ENCODE peak calls at places on chromosome 10, in seven cellular contexts. One of them, this sample, is unnamed.

GRCh38 chr10:14543048-14543903 is 212.6 kb upstream of the FRMD4A start:
- DNase-seq in AG04449: no peak
- DNase-seq in cardiac fibroblast: peak
- DNase-seq in GM12865: peak
- DNase-seq in uterus: no peak
- DNase-seq in brain microvascular endothelial cell: peak
- DNase-seq in left ventricle myocardium inferior: no peak
- DNase-seq in this sample: no peak

GRCh38 chr10:74936577-74937445 is 110.4 kb downstream of the KAT6B start:
- DNase-seq in AG04449: no peak
- DNase-seq in cardiac fibroblast: peak
- DNase-seq in GM12865: no peak
- DNase-seq in uterus: no peak
- DNase-seq in brain microvascular endothelial cell: peak
- DNase-seq in left ventricle myocardium inferior: no peak
- DNase-seq in this sample: no peak

GRCh38 chr10:43869669-43870322 is 221.1 kb upstream of the ZNF32 start:
- DNase-seq in AG04449: no peak
- DNase-seq in cardiac fibroblast: no peak
- DNase-seq in GM12865: no peak
- DNase-seq in uterus: no peak
- DNase-seq in brain microvascular endothelial cell: no peak
- DNase-seq in left ventricle myocardium inferior: no peak
- DNase-seq in this sample: no peak

GRCh38 chr10:122126763-122127659 is 138.0 kb downstream of the TACC2 start:
- DNase-seq in AG04449: peak
- DNase-seq in cardiac fibroblast: peak
- DNase-seq in GM12865: no peak
- DNase-seq in uterus: peak
- DNase-seq in brain microvascular endothelial cell: peak
- DNase-seq in left ventricle myocardium inferior: no peak
- DNase-seq in this sample: peak

GRCh38 chr10:6342091-6342490 is 139.4 kb downstream of the PFKFB3 start:
- DNase-seq in AG04449: no peak
- DNase-seq in cardiac fibroblast: no peak
- DNase-seq in GM12865: no peak
- DNase-seq in uterus: no peak
- DNase-seq in brain microvascular endothelial cell: no peak
- DNase-seq in left ventricle myocardium inferior: no peak
- DNase-seq in this sample: no peak

GRCh38 chr10:61232780-61233179 is 220.4 kb downstream of the TMEM26 start:
- DNase-seq in AG04449: no peak
- DNase-seq in cardiac fibroblast: no peak
- DNase-seq in GM12865: no peak
- DNase-seq in uterus: no peak
- DNase-seq in brain microvascular endothelial cell: no peak
- DNase-seq in left ventricle myocardium inferior: no peak
- DNase-seq in this sample: no peak

GRCh38 chr10:132539431-132539839 is 1.8 kb downstream of the INPP5A start:
- DNase-seq in AG04449: no peak
- DNase-seq in cardiac fibroblast: no peak
- DNase-seq in GM12865: no peak
- DNase-seq in uterus: no peak
- DNase-seq in brain microvascular endothelial cell: no peak
- DNase-seq in left ventricle myocardium inferior: peak
- DNase-seq in this sample: no peak

GRCh38 chr10:62541811-62542210 is 167.6 kb downstream of the ZNF365 start:
- DNase-seq in AG04449: no peak
- DNase-seq in cardiac fibroblast: no peak
- DNase-seq in GM12865: no peak
- DNase-seq in uterus: no peak
- DNase-seq in brain microvascular endothelial cell: no peak
- DNase-seq in left ventricle myocardium inferior: peak
- DNase-seq in this sample: no peak

GRCh38 chr10:3750352-3750816 is 34.6 kb downstream of the KLF6 start:
- DNase-seq in AG04449: no peak
- DNase-seq in cardiac fibroblast: no peak
- DNase-seq in GM12865: no peak
- DNase-seq in uterus: no peak
- DNase-seq in brain microvascular endothelial cell: no peak
- DNase-seq in left ventricle myocardium inferior: no peak
- DNase-seq in this sample: no peak

GRCh38 chr10:42149027-42149700 is 489.2 kb downstream of the ZNF33B start:
- DNase-seq in AG04449: no peak
- DNase-seq in cardiac fibroblast: peak
- DNase-seq in GM12865: no peak
- DNase-seq in uterus: no peak
- DNase-seq in brain microvascular endothelial cell: no peak
- DNase-seq in left ventricle myocardium inferior: no peak
- DNase-seq in this sample: no peak

GRCh38 chr10:72088879-72089585 is 681 bp upstream of the SPOCK2 start:
- DNase-seq in AG04449: no peak
- DNase-seq in cardiac fibroblast: no peak
- DNase-seq in GM12865: no peak
- DNase-seq in uterus: no peak
- DNase-seq in brain microvascular endothelial cell: no peak
- DNase-seq in left ventricle myocardium inferior: peak
- DNase-seq in this sample: peak

GRCh38 chr10:121405549-121405948 is 192.7 kb downstream of the FGFR2 start:
- DNase-seq in AG04449: no peak
- DNase-seq in cardiac fibroblast: no peak
- DNase-seq in GM12865: no peak
- DNase-seq in uterus: no peak
- DNase-seq in brain microvascular endothelial cell: no peak
- DNase-seq in left ventricle myocardium inferior: no peak
- DNase-seq in this sample: no peak

GRCh38 chr10:99858849-99859248 is 76.4 kb downstream of the ABCC2 start:
- DNase-seq in AG04449: no peak
- DNase-seq in cardiac fibroblast: no peak
- DNase-seq in GM12865: no peak
- DNase-seq in uterus: no peak
- DNase-seq in brain microvascular endothelial cell: no peak
- DNase-seq in left ventricle myocardium inferior: no peak
- DNase-seq in this sample: no peak

GRCh38 chr10:120011359-120012132 is 119.0 kb downstream of the SEC23IP start:
- DNase-seq in AG04449: no peak
- DNase-seq in cardiac fibroblast: no peak
- DNase-seq in GM12865: no peak
- DNase-seq in uterus: no peak
- DNase-seq in brain microvascular endothelial cell: no peak
- DNase-seq in left ventricle myocardium inferior: no peak
- DNase-seq in this sample: no peak

GRCh38 chr10:16960573-16960972 is 143.3 kb upstream of the RSU1 start:
- DNase-seq in AG04449: no peak
- DNase-seq in cardiac fibroblast: no peak
- DNase-seq in GM12865: no peak
- DNase-seq in uterus: no peak
- DNase-seq in brain microvascular endothelial cell: no peak
- DNase-seq in left ventricle myocardium inferior: no peak
- DNase-seq in this sample: no peak

GRCh38 chr10:132616170-132616994 is 78.8 kb downstream of the INPP5A start:
- DNase-seq in AG04449: no peak
- DNase-seq in cardiac fibroblast: no peak
- DNase-seq in GM12865: no peak
- DNase-seq in uterus: peak
- DNase-seq in brain microvascular endothelial cell: no peak
- DNase-seq in left ventricle myocardium inferior: no peak
- DNase-seq in this sample: no peak

GRCh38 chr10:48533951-48534720 is 70.7 kb downstream of the ARHGAP22 start:
- DNase-seq in AG04449: no peak
- DNase-seq in cardiac fibroblast: no peak
- DNase-seq in GM12865: no peak
- DNase-seq in uterus: no peak
- DNase-seq in brain microvascular endothelial cell: no peak
- DNase-seq in left ventricle myocardium inferior: no peak
- DNase-seq in this sample: no peak

GRCh38 chr10:88922041-88922440 is 30.5 kb downstream of the ACTA2 start:
- DNase-seq in AG04449: no peak
- DNase-seq in cardiac fibroblast: no peak
- DNase-seq in GM12865: no peak
- DNase-seq in uterus: no peak
- DNase-seq in brain microvascular endothelial cell: no peak
- DNase-seq in left ventricle myocardium inferior: no peak
- DNase-seq in this sample: no peak

DNA sequence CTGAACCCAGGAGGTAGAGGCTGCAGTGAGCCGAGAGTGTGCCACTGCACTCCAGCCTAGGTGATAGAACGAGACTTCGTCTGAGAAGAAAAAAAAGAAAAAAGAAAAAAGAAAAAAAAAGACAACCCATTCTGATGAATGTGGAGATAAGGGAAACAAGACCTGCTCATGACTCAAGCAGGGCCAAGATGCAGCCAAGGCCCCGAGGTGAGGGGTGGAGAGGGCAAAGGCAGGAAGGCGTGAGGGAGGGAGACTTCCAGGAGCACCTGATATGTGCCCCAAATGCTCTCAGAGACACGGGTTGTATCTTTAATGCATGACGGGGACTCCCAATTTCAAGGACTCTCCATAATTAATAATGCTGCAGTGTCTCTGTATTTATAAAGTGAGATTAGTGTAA is 134.6 kb downstream of the PIP4K2A start:
- DNase-seq in AG04449: no peak
- DNase-seq in cardiac fibroblast: no peak
- DNase-seq in GM12865: no peak
- DNase-seq in uterus: no peak
- DNase-seq in brain microvascular endothelial cell: no peak
- DNase-seq in left ventricle myocardium inferior: no peak
- DNase-seq in this sample: no peak
- H3K4me3 ChIP-seq in AG04449: no peak
- H3K4me3 ChIP-seq in cardiac fibroblast: no peak
- H3K4me3 ChIP-seq in GM12865: no peak
- H3K4me3 ChIP-seq in uterus: no peak
- H3K4me3 ChIP-seq in brain microvascular endothelial cell: no peak
- H3K4me3 ChIP-seq in left ventricle myocardium inferior: no peak
- H3K4me3 ChIP-seq in this sample: no peak

GRCh38 chr10:113076949-113077348 is 126.9 kb downstream of the TCF7L2 start:
- DNase-seq in AG04449: no peak
- DNase-seq in cardiac fibroblast: no peak
- DNase-seq in GM12865: no peak
- DNase-seq in uterus: no peak
- DNase-seq in brain microvascular endothelial cell: no peak
- DNase-seq in left ventricle myocardium inferior: no peak
- DNase-seq in this sample: no peak

GRCh38 chr10:113080061-113080460 is 130.0 kb downstream of the TCF7L2 start:
- DNase-seq in AG04449: no peak
- DNase-seq in cardiac fibroblast: no peak
- DNase-seq in GM12865: no peak
- DNase-seq in uterus: no peak
- DNase-seq in brain microvascular endothelial cell: no peak
- DNase-seq in left ventricle myocardium inferior: no peak
- DNase-seq in this sample: no peak

GRCh38 chr10:113078282-113078907 is 128.3 kb downstream of the TCF7L2 start:
- DNase-seq in AG04449: no peak
- DNase-seq in cardiac fibroblast: no peak
- DNase-seq in GM12865: no peak
- DNase-seq in uterus: no peak
- DNase-seq in brain microvascular endothelial cell: no peak
- DNase-seq in left ventricle myocardium inferior: no peak
- DNase-seq in this sample: no peak

GRCh38 chr10:113084031-113084430 is 134.0 kb downstream of the TCF7L2 start:
- DNase-seq in AG04449: no peak
- DNase-seq in cardiac fibroblast: no peak
- DNase-seq in GM12865: no peak
- DNase-seq in uterus: no peak
- DNase-seq in brain microvascular endothelial cell: peak
- DNase-seq in left ventricle myocardium inferior: no peak
- DNase-seq in this sample: no peak

GRCh38 chr10:113080621-113081229 is 130.7 kb downstream of the TCF7L2 start:
- DNase-seq in AG04449: no peak
- DNase-seq in cardiac fibroblast: no peak
- DNase-seq in GM12865: no peak
- DNase-seq in uterus: no peak
- DNase-seq in brain microvascular endothelial cell: no peak
- DNase-seq in left ventricle myocardium inferior: no peak
- DNase-seq in this sample: no peak
- TF ChIP-seq CTCF in AG04449: no peak
- TF ChIP-seq CTCF in cardiac fibroblast: peak
- TF ChIP-seq CTCF in GM12865: no peak
- TF ChIP-seq CTCF in uterus: no peak
- TF ChIP-seq CTCF in brain microvascular endothelial cell: peak
- TF ChIP-seq CTCF in left ventricle myocardium inferior: no peak
- TF ChIP-seq CTCF in this sample: no peak

DNA sequence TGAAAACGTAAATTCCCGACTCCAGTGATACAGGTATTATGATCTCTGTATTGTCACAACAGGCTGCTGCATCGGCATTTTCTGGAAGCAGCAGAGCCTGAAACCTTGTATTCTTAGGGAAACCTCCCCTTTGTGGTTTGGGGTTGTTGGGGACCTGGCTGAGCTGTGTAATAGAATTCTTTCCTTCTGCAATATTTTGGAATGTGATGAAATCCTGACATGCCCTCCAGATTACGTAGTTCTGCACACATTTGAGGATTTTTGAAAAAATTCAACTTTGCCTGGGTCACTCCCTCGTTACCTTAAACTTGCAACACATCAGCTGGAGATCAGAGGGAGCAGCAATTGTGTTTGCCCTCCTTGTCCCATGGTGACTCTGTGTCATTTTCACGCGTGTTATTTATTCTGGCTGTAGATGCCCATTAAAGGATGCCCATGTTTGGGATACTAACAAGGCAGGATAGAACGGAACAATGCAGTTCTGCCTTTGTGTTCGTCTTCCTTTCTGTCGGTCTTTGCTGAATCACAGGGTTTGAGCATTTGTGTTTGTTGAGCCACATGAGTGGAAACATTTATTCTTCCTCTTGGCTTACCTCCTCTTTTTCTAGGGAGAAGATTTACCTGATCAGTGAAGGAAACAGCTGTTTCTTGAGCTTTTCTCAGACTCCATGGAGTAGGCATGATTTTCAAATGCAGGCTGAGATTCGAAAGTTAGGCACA is 181.7 kb downstream of the TCF7L2 start:
- DNase-seq in AG04449: peak
- DNase-seq in cardiac fibroblast: peak
- DNase-seq in GM12865: no peak
- DNase-seq in uterus: peak
- DNase-seq in brain microvascular endothelial cell: peak
- DNase-seq in left ventricle myocardium inferior: no peak
- DNase-seq in this sample: peak
- H3K4me3 ChIP-seq in AG04449: no peak
- H3K4me3 ChIP-seq in cardiac fibroblast: peak
- H3K4me3 ChIP-seq in GM12865: no peak
- H3K4me3 ChIP-seq in uterus: no peak
- H3K4me3 ChIP-seq in brain microvascular endothelial cell: no peak
- H3K4me3 ChIP-seq in left ventricle myocardium inferior: peak
- H3K4me3 ChIP-seq in this sample: no peak

DNA sequence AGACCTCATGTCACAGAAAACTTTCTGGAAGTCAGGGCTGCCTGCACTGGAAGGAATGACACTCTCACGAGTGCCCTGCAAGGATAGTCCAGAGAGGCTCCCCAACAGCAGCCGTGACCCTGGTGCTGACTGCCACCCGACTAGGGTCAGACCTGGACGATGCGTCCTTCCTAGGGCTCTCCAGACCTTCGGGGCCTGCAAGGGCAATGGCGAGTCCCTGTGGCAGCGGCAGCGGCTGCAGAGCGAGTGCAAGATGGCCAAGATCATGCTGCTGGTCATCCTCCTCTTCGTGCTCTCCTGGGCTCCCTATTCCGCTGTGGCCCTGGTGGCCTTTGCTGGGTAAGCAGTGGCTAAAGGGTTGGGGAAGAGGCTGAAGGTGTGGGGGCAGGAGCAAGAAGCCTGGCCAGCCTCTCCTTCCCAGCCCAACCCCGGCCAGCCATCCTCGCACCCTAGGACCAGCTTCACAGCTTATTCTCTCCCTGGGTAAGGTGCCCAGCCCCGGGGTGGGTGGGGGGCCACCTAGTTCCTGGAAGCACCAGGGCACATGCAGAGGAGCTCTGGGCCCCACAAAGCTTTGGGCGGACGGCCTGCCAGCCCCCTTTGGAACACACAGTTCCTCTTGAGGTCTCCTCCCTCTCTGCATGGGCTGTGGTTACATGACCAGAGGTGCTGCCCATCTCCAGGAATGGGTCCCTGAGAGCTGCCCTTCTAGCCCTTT is 5.5 kb downstream of the OPN4 start:
- DNase-seq in AG04449: no peak
- DNase-seq in cardiac fibroblast: no peak
- DNase-seq in GM12865: no peak
- DNase-seq in uterus: peak
- DNase-seq in brain microvascular endothelial cell: no peak
- DNase-seq in left ventricle myocardium inferior: peak
- DNase-seq in this sample: no peak
- TF ChIP-seq CTCF in AG04449: no peak
- TF ChIP-seq CTCF in cardiac fibroblast: no peak
- TF ChIP-seq CTCF in GM12865: no peak
- TF ChIP-seq CTCF in uterus: no peak
- TF ChIP-seq CTCF in brain microvascular endothelial cell: no peak
- TF ChIP-seq CTCF in left ventricle myocardium inferior: no peak
- TF ChIP-seq CTCF in this sample: no peak

This sample was measured in epithelial cell of esophagus.